ENCODE peak calls at places on chromosomes 13 and 19, in nine cellular contexts. R, K, G, W, M, N, E, C and S are unnamed samples.

GRCh38 chr19:43470288-43470687 is 4.9 kb upstream of the LYPD3 start:
- DNase-seq in R (peak; percentile 67), K (no peak), G (no peak), W (no peak), M (peak; percentile 40), N (peak; percentile 70), E (no peak), C (no peak), S (no peak)

GRCh38 chr13:23321534-23322241 is 111.8 kb downstream of the SACS start:
- DNase-seq in R (no peak), K (peak; percentile 83), G (no peak), W (peak; percentile 84), M (peak; percentile 91), N (peak; percentile 97), E (peak; percentile 48), C (peak; percentile 83), S (peak; percentile 59)

GRCh38 chr19:14031719-14032480 is at the start of gene IL27RA:
- DNase-seq in R (peak; percentile 81), K (no peak), G (no peak), W (peak; percentile 50), M (peak; percentile 29), N (peak; percentile 68), E (peak; percentile 61), C (peak; percentile 24), S (peak; percentile 88)

GRCh38 chr13:43159007-43159406 is 135.6 kb downstream of the DNAJC15 start:
- DNase-seq in R (no peak), K (no peak), G (no peak), W (peak; percentile 66), M (peak; percentile 54), N (peak; percentile 42), E (no peak), C (peak; percentile 42), S (no peak)

GRCh38 chr13:71754407-71754974 is 112.5 kb downstream of the DACH1 start:
- DNase-seq in R (no peak), K (no peak), G (no peak), W (no peak), M (no peak), N (no peak), E (no peak), C (peak; percentile 75), S (no peak)

GRCh38 chr19:5154129-5154798 is 185.4 kb downstream of the KDM4B start:
- DNase-seq in R (peak; percentile 76), K (no peak), G (no peak), W (peak; percentile 22), M (no peak), N (peak; percentile 23), E (no peak), C (no peak), S (no peak)

GRCh38 chr19:17830567-17831418 is 9.5 kb upstream of the INSL3 start:
- DNase-seq in R (peak; percentile 83), K (peak; percentile 17), G (peak; percentile 74), W (peak; percentile 66), M (peak; percentile 63), N (peak; percentile 73), E (peak; percentile 91), C (peak; percentile 34), S (peak; percentile 65)

GRCh38 chr13:32031025-32031814 is at the start of gene FRY:
- DNase-seq in R (peak; percentile 66), K (no peak), G (peak; percentile 45), W (peak; percentile 57), M (peak; percentile 50), N (peak; percentile 78), E (peak; percentile 75), C (peak; percentile 38), S (peak; percentile 61)

GRCh38 chr19:56105090-56105701 is 15.9 kb downstream of the ZNF787 start:
- DNase-seq in R (peak; percentile 62), K (no peak), G (peak; percentile 46), W (peak; percentile 63), M (peak; percentile 40), N (peak; percentile 76), E (peak; percentile 80), C (peak; percentile 79), S (no peak)

GRCh38 chr13:38008636-38009035 is 139.1 kb upstream of the TRPC4 start:
- DNase-seq in R (no peak), K (no peak), G (peak; percentile 1), W (peak; percentile 9), M (no peak), N (peak; percentile 9), E (no peak), C (no peak), S (no peak)

GRCh38 chr19:13842294-13843103 is 34.4 kb upstream of the NANOS3 start:
- DNase-seq in R (peak; percentile 80), K (no peak), G (peak; percentile 37), W (peak; percentile 90), M (peak; percentile 67), N (peak; percentile 86), E (peak; percentile 90), C (peak; percentile 83), S (peak; percentile 83)

GRCh38 chr19:8262431-8262830 is 45.7 kb downstream of the CD320 start:
- DNase-seq in R (peak; percentile 15), K (no peak), G (no peak), W (no peak), M (no peak), N (no peak), E (peak; percentile 39), C (no peak), S (no peak)

GRCh38 chr13:37226966-37227365 is 121.5 kb upstream of the CSNK1A1L start:
- DNase-seq in R (no peak), K (no peak), G (no peak), W (peak; percentile 21), M (peak; percentile 39), N (peak; percentile 48), E (no peak), C (no peak), S (no peak)

GRCh38 chr13:106036870-106037269 is 498.6 kb downstream of the EFNB2 start:
- DNase-seq in R (no peak), K (no peak), G (no peak), W (no peak), M (no peak), N (no peak), E (no peak), C (no peak), S (no peak)

GRCh38 chr13:43802511-43802910 is 15.7 kb upstream of the ENOX1 start:
- DNase-seq in R (no peak), K (no peak), G (no peak), W (no peak), M (no peak), N (no peak), E (no peak), C (no peak), S (no peak)

GRCh38 chr13:36981156-36981743 is 17.9 kb downstream of the ALG5 start:
- DNase-seq in R (no peak), K (no peak), G (no peak), W (peak; percentile 80), M (peak; percentile 81), N (peak; percentile 75), E (no peak), C (peak; percentile 53), S (no peak)

GRCh38 chr13:85254641-85255040 is 544.6 kb downstream of the SLITRK6 start:
- DNase-seq in R (no peak), K (no peak), G (no peak), W (no peak), M (no peak), N (no peak), E (no peak), C (no peak), S (no peak)

GRCh38 chr13:114099918-114100445 is 32.4 kb downstream of the RASA3 start:
- DNase-seq in R (no peak), K (no peak), G (no peak), W (peak; percentile 46), M (peak; percentile 16), N (peak; percentile 69), E (no peak), C (peak; percentile 34), S (no peak)

GRCh38 chr19:4124638-4125037 is 716 bp upstream of the MAP2K2 start:
- DNase-seq in R (no peak), K (no peak), G (no peak), W (no peak), M (no peak), N (no peak), E (no peak), C (no peak), S (no peak)

GRCh38 chr13:51070005-51070649 is 40.9 kb downstream of the C13orf42 start:
- DNase-seq in R (peak; percentile 88), K (peak; percentile 35), G (peak; percentile 60), W (peak; percentile 84), M (peak; percentile 86), N (peak; percentile 82), E (peak; percentile 83), C (peak; percentile 62), S (peak; percentile 87)

GRCh38 chr19:38679839-38680238 is 32.4 kb downstream of the ACTN4 start:
- DNase-seq in R (no peak), K (no peak), G (no peak), W (no peak), M (no peak), N (no peak), E (no peak), C (peak; percentile 21), S (no peak)

GRCh38 chr19:13054605-13055212 is 47.9 kb downstream of the LYL1 start:
- DNase-seq in R (no peak), K (no peak), G (no peak), W (no peak), M (no peak), N (peak; percentile 87), E (no peak), C (no peak), S (no peak)

GRCh38 chr19:1064661-1065605 is 2.0 kb upstream of the ARHGAP45 start:
- DNase-seq in R (peak; percentile 81), K (no peak), G (no peak), W (peak; percentile 74), M (peak; percentile 65), N (peak; percentile 86), E (no peak), C (peak; percentile 56), S (peak; percentile 78)

GRCh38 chr13:34412295-34412694 is 529.8 kb upstream of the NBEA start:
- DNase-seq in R (no peak), K (no peak), G (no peak), W (no peak), M (peak; percentile 36), N (no peak), E (no peak), C (no peak), S (no peak)

GRCh38 chr19:33469171-33470039 is 52.2 kb downstream of the PEPD start:
- DNase-seq in R (no peak), K (no peak), G (peak; percentile 44), W (no peak), M (no peak), N (no peak), E (no peak), C (no peak), S (no peak)

GRCh38 chr13:50203256-50204083 is 188.2 kb downstream of the KCNRG start:
- DNase-seq in R (no peak), K (no peak), G (no peak), W (no peak), M (no peak), N (no peak), E (no peak), C (no peak), S (no peak)

GRCh38 chr13:47126432-47126831 is 229.6 kb upstream of the HTR2A start:
- DNase-seq in R (no peak), K (no peak), G (no peak), W (peak; percentile 54), M (peak; percentile 40), N (peak; percentile 16), E (no peak), C (no peak), S (no peak)

GRCh38 chr13:104750377-104750776 is 1684.2 kb upstream of the SLC10A2 start:
- DNase-seq in R (no peak), K (no peak), G (no peak), W (no peak), M (no peak), N (no peak), E (no peak), C (no peak), S (no peak)

GRCh38 chr13:108268713-108269112 is 805 bp upstream of the TNFSF13B start:
- DNase-seq in R (no peak), K (no peak), G (no peak), W (no peak), M (no peak), N (no peak), E (no peak), C (no peak), S (no peak)